ENCODE peak calls at places on chromosomes 7 and 10, in six cellular contexts. I, H, Z, S, M and C are unnamed samples.

GRCh38 chr7:29588900-29589696 is 25.5 kb downstream of the PRR15 start:
- DNase-seq in S (no peak), H (no peak), I (peak; percentile 22), M (peak; percentile 52), Z (peak; percentile 68), C (no peak)

GRCh38 chr7:105779856-105780815 is 96.3 kb downstream of the ATXN7L1 start:
- DNase-seq in Z (no peak), S (no peak), H (no peak), M (no peak), I (no peak), C (peak; percentile 16)

GRCh38 chr7:124765401-124766352 is at the start of gene GPR37:
- DNase-seq in Z (peak; percentile 75), H (no peak), I (peak; percentile 62), S (peak; percentile 73), M (peak; percentile 68), C (peak; percentile 44)

GRCh38 chr7:155256081-155256760 is 41.5 kb upstream of the INSIG1 start:
- DNase-seq in I (no peak), S (no peak), Z (no peak), H (no peak), M (no peak), C (no peak)

GRCh38 chr7:35520810-35521059 is 174.2 kb downstream of the HERPUD2 start:
- DNase-seq in S (no peak), Z (no peak), I (no peak), M (no peak), H (no peak), C (no peak)

GRCh38 chr10:58868736-58869435 is 307.6 kb upstream of the PHYHIPL start:
- DNase-seq in M (no peak), Z (peak; percentile 61), S (no peak), H (no peak), I (no peak), C (no peak)

GRCh38 chr10:4615042-4615441 is 211.0 kb upstream of the AKR1E2 start:
- DNase-seq in H (no peak), M (no peak), Z (no peak), S (no peak), I (no peak), C (no peak)

GRCh38 chr7:14908697-14909096 is 6.1 kb upstream of the DGKB start:
- DNase-seq in H (no peak), S (no peak), Z (no peak), I (no peak), M (no peak), C (no peak)

GRCh38 chr10:100282907-100283306 is 3.6 kb downstream of the BLOC1S2 start:
- DNase-seq in I (no peak), M (no peak), H (no peak), S (no peak), Z (no peak), C (no peak)